ENCODE peak calls at places on chromosomes 7 and 10, in nine cellular contexts. B, I, M, G, E, L, X, F and W are unnamed samples. For H3K4me1, the result is how much of the 10 kb centered on the place peaks cover.

GRCh38 chr7:6175642-6176041 is 96.8 kb downstream of the CYTH3 start:
- DNase-seq in B (no peak), I (peak), M (no peak), G (no peak), E (no peak), L (no peak), X (no peak), F (no peak), W (peak)

GRCh38 chr7:135272303-135272702 is 38.7 kb downstream of the STRA8 start:
- DNase-seq in B (no peak), I (no peak), M (no peak), G (no peak), E (no peak), L (no peak), X (no peak), F (no peak), W (no peak)

GRCh38 chr10:131636841-131637724 is 263.7 kb upstream of the PPP2R2D start:
- DNase-seq in B (no peak), I (no peak), M (no peak), G (no peak), E (no peak), L (no peak), X (no peak), F (no peak), W (no peak)

GRCh38 chr7:92295391-92295790 is 49.6 kb downstream of the ANKIB1 start:
- DNase-seq in B (no peak), I (no peak), M (no peak), G (no peak), E (no peak), L (no peak), X (no peak), F (no peak), W (no peak)

GRCh38 chr10:78292987-78293865 is 259.6 kb downstream of the RPS24 start:
- DNase-seq in B (no peak), I (no peak), M (peak), G (no peak), E (peak), L (peak), X (no peak), F (peak), W (no peak)

GRCh38 chr7:124989911-124990310 is 60.3 kb upstream of the POT1 start:
- DNase-seq in B (no peak), I (no peak), M (no peak), G (no peak), E (no peak), L (no peak), X (no peak), F (no peak), W (no peak)

GRCh38 chr10:115657161-115657850 is 564.1 kb downstream of the ATRNL1 start:
- DNase-seq in B (no peak), I (no peak), M (no peak), G (no peak), E (no peak), L (no peak), X (no peak), F (no peak), W (peak)

GRCh38 chr7:22499044-22499443 is 944 bp downstream of the STEAP1B start:
- DNase-seq in B (no peak), I (no peak), M (no peak), G (no peak), E (no peak), L (no peak), X (no peak), F (no peak), W (peak)

GRCh38 chr7:113922049-113922448 is 3.2 kb upstream of the PPP1R3A start:
- DNase-seq in B (no peak), I (no peak), M (no peak), G (no peak), E (no peak), L (peak), X (no peak), F (no peak), W (no peak)

GRCh38 chr10:68330852-68331454 is 911 bp upstream of the HNRNPH3 start:
- DNase-seq in B (no peak), I (no peak), M (peak), G (peak), E (peak), L (peak), X (no peak), F (no peak), W (peak)
- TF ChIP-seq EZH2phosphoT487 in B (no peak), I (no peak), M (no peak), G (no peak), E (no peak), L (no peak), X (no peak), F (no peak), W (no peak)

DNA sequence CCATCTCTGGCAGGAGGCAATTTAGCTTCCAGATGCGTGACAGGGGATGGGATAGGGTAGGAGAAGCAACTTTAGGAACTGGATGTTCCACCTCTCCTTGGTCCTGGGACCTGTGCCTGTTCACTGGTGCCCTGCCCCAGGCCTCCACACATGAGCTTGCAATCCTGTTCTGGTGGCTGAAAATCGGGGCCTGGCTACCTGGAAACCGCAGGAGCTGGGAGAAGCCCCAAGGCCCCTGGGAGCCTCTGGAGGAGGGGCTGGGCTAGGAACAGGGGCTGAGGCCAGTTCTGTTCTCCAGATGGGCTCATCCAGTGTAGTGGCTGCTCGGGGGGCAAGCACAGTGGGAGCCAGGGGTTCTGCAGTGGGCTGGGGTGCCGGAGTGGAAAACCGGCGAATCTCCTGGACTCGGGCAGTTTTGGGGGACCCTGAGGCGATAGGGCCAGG is 5.3 kb upstream of the MYOZ1 start:
- DNase-seq in B (no peak), I (no peak), M (peak), G (no peak), E (no peak), L (no peak), X (no peak), F (no peak), W (no peak)
- H3K4me3 ChIP-seq in B (no peak), I (no peak), M (peak), G (no peak), E (peak), L (no peak), X (no peak), F (no peak), W (no peak)

GRCh38 chr7:114938785-114939184 is 16.9 kb downstream of the MDFIC start:
- DNase-seq in B (no peak), I (no peak), M (no peak), G (no peak), E (no peak), L (no peak), X (no peak), F (no peak), W (no peak)
- H3K4me1 ChIP-seq in B (under half), I (under half), M (under half), G (under half), E (under half), L (under half), X (under half), F (under half), W (under half)

DNA sequence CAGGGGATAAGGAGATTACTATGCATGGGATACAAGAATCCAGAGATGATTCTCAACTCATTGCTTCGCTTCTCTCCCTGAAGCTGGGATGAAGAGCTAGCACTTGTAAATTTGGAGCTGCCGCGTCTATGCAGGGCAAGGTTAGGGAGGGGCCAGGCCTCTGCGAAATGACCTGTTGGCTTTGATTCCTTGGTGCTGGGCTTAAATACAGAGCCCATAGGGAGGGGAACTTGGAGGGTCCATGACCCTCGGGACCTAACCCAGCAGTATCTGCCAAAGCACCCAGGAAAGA is 673 bp upstream of the WNT2 start:
- DNase-seq in B (no peak), I (no peak), M (peak), G (no peak), E (peak), L (no peak), X (no peak), F (no peak), W (no peak)
- TF ChIP-seq EZH2phosphoT487 in B (no peak), I (no peak), M (no peak), G (no peak), E (no peak), L (no peak), X (no peak), F (no peak), W (no peak)

GRCh38 chr7:111011500-111011899 is 79.4 kb upstream of the LRRN3 start:
- DNase-seq in B (no peak), I (peak), M (no peak), G (no peak), E (no peak), L (no peak), X (no peak), F (no peak), W (peak)

GRCh38 chr7:111012152-111012551 is 78.8 kb upstream of the LRRN3 start:
- DNase-seq in B (no peak), I (peak), M (no peak), G (no peak), E (no peak), L (no peak), X (no peak), F (no peak), W (peak)

GRCh38 chr7:111010833-111011232 is 80.1 kb upstream of the LRRN3 start:
- DNase-seq in B (no peak), I (no peak), M (no peak), G (no peak), E (no peak), L (peak), X (no peak), F (no peak), W (no peak)

GRCh38 chr7:111014074-111014473 is 76.9 kb upstream of the LRRN3 start:
- DNase-seq in B (no peak), I (no peak), M (no peak), G (no peak), E (no peak), L (no peak), X (no peak), F (no peak), W (no peak)

GRCh38 chr7:111012799-111013675 is 77.9 kb upstream of the LRRN3 start:
- DNase-seq in B (peak), I (no peak), M (no peak), G (no peak), E (no peak), L (no peak), X (no peak), F (no peak), W (no peak)
- H3K4me3 ChIP-seq in B (peak), I (no peak), M (no peak), G (no peak), E (no peak), L (no peak), X (no peak), F (no peak), W (no peak)

GRCh38 chr10:11824825-11825224 is 1.7 kb downstream of the PROSER2 start:
- DNase-seq in B (no peak), I (peak), M (no peak), G (no peak), E (no peak), L (peak), X (no peak), F (peak), W (no peak)

GRCh38 chr10:11828682-11829284 is 5.6 kb downstream of the PROSER2 start:
- DNase-seq in B (no peak), I (no peak), M (peak), G (no peak), E (no peak), L (no peak), X (no peak), F (no peak), W (no peak)

GRCh38 chr10:11825796-11826414 is 2.7 kb downstream of the PROSER2 start:
- DNase-seq in B (no peak), I (peak), M (no peak), G (no peak), E (no peak), L (no peak), X (no peak), F (no peak), W (no peak)

GRCh38 chr10:11827414-11827813 is 4.3 kb downstream of the PROSER2 start:
- DNase-seq in B (no peak), I (no peak), M (no peak), G (no peak), E (no peak), L (no peak), X (no peak), F (no peak), W (no peak)

GRCh38 chr10:11827006-11827405 is 3.9 kb downstream of the PROSER2 start:
- DNase-seq in B (no peak), I (no peak), M (no peak), G (no peak), E (no peak), L (no peak), X (no peak), F (no peak), W (no peak)
- H3K4me1 ChIP-seq in B (under half), I (under half), M (under half), G (under half), E (under half), L (under half), X (half or more), F (under half), W (under half)

DNA sequence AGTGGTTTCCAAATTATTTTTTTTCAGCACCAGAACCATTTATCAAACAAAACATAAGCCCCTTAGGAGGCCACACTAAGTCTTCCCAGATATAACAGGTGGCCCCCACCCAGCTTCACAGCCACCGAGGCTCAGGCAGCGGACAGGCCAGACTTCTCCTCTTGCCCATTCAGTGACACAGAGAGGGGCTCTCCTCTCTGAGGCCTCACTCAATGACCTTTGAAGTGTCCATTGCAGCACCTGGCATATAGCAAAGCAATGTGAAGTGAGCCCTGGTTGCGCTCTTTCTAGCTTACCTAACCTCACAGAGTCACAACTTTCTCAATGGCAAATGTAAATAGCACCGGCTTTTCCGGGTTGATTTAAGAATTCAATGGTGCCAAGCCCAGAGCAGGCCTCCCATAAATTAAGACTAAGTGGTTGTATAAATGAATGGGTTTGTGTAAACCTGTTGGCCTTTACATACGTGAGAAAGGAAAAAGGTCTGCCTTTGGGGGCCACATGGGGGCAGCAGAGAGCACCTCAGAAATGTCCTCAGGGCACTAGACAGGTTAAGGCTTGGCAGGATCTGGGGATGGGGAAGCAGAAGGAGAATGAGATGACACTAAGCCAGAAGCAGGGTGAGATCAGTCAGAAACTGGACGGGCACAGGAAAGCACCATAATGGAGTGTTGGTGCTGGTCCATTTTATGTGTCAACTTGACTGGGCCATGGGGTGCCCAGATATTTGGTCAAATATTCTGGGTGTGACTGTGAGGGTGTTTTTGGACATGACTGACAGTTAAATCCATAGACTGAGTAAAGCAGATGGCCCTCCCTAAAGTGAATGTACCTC is 59.1 kb downstream of the FRMPD2 start:
- DNase-seq in B (peak), I (peak), M (peak), G (peak), E (peak), L (peak), X (peak), F (peak), W (peak)
- TF ChIP-seq EZH2phosphoT487 in B (no peak), I (no peak), M (no peak), G (no peak), E (no peak), L (no peak), X (no peak), F (no peak), W (no peak)

GRCh38 chr10:108913300-108913699 is 1010.0 kb downstream of the XPNPEP1 start:
- DNase-seq in B (no peak), I (peak), M (peak), G (no peak), E (peak), L (no peak), X (no peak), F (no peak), W (no peak)

DNA sequence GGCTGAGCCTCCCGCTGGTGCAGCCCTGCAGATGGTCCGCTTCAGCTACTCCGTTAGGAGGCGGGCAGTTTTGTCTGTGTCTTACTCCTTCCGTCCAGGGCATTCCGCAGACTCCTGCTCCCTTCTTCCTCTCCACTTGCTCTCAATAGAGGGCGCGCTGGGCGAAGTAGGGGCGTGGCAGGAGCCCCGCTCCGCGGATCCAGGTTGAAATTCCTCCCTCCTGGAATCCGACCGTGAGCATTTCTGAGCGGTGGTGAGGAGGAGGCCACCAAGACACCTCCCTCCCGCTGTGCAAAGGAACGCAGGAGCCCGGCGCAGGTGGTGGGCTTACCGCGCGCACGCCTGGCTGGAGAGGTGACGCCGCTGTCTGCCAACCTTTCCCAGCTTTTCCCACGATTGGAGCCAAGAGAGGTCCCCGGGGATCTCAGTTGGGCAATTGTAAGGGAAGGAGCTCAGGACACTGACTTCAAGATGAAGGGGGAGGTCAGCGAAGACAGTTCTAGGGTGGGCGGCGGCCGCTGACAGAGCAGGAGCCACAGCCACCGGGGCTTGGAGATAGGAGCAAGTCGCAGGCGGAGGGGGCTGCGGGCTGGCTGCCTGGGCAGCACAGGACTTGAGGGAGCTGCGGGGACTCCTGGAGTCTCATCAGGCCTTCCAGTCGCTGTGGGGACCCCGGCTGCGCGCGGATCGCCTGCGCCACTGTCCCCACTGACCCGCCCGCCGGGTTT is 1011.3 kb downstream of the XPNPEP1 start:
- DNase-seq in B (no peak), I (peak), M (peak), G (no peak), E (peak), L (peak), X (no peak), F (peak), W (peak)
- H3K4me3 ChIP-seq in B (no peak), I (peak), M (peak), G (no peak), E (peak), L (peak), X (no peak), F (peak), W (peak)

GRCh38 chr10:110208614-110209398 is 1.4 kb downstream of the MXI1 start:
- DNase-seq in B (peak), I (peak), M (no peak), G (peak), E (peak), L (peak), X (no peak), F (peak), W (peak)

GRCh38 chr10:110210663-110211454 is 3.5 kb downstream of the MXI1 start:
- DNase-seq in B (peak), I (peak), M (peak), G (peak), E (peak), L (peak), X (peak), F (peak), W (peak)

GRCh38 chr10:110209399-110209925 is 2.1 kb downstream of the MXI1 start:
- DNase-seq in B (peak), I (peak), M (peak), G (peak), E (peak), L (peak), X (peak), F (no peak), W (peak)

GRCh38 chr10:110211455-110211843 is 4.0 kb downstream of the MXI1 start:
- DNase-seq in B (no peak), I (no peak), M (no peak), G (no peak), E (no peak), L (no peak), X (no peak), F (no peak), W (no peak)

GRCh38 chr10:110209926-110210662 is 2.7 kb downstream of the MXI1 start:
- DNase-seq in B (peak), I (peak), M (peak), G (peak), E (peak), L (peak), X (no peak), F (peak), W (peak)
- H3K4me1 ChIP-seq in B (under half), I (under half), M (under half), G (under half), E (under half), L (under half), X (half or more), F (under half), W (under half)